ENCODE peak calls at places on chromosomes 11 and 22, in seven cellular contexts. One of them, this sample, is unnamed. For H3K36me3, the result is how much of the 10 kb centered on the place peaks cover.

GRCh38 chr11:117918366-117919255 is 10.6 kb downstream of the TMPRSS13 start:
- DNase-seq in right lobe of liver: no peak
- DNase-seq in right atrium auricular region: no peak
- DNase-seq in fibroblast of lung: no peak
- DNase-seq in ovary: peak
- DNase-seq in uterus: peak
- DNase-seq in upper lobe of right lung: no peak
- DNase-seq in this sample: no peak

GRCh38 chr22:23238707-23239106 is 58.4 kb downstream of the BCR start:
- DNase-seq in uterus: no peak
- DNase-seq in upper lobe of right lung: no peak
- DNase-seq in ovary: no peak
- DNase-seq in right lobe of liver: no peak
- DNase-seq in right atrium auricular region: no peak
- DNase-seq in fibroblast of lung: no peak
- DNase-seq in this sample: no peak

GRCh38 chr11:118239509-118239908 is 12.7 kb downstream of the MPZL3 start:
- DNase-seq in uterus: no peak
- DNase-seq in right lobe of liver: no peak
- DNase-seq in ovary: no peak
- DNase-seq in upper lobe of right lung: no peak
- DNase-seq in right atrium auricular region: no peak
- DNase-seq in fibroblast of lung: no peak
- DNase-seq in this sample: no peak

GRCh38 chr22:46574993-46575914 is 37.8 kb upstream of the CELSR1 start:
- DNase-seq in fibroblast of lung: no peak
- DNase-seq in uterus: no peak
- DNase-seq in right atrium auricular region: no peak
- DNase-seq in right lobe of liver: peak
- DNase-seq in upper lobe of right lung: peak
- DNase-seq in ovary: no peak
- DNase-seq in this sample: no peak

GRCh38 chr11:4191031-4191571 is 96.5 kb downstream of the RRM1 start:
- DNase-seq in fibroblast of lung: no peak
- DNase-seq in right lobe of liver: peak
- DNase-seq in upper lobe of right lung: no peak
- DNase-seq in right atrium auricular region: peak
- DNase-seq in uterus: no peak
- DNase-seq in ovary: no peak
- DNase-seq in this sample: no peak

GRCh38 chr11:48116843-48117242 is 99.8 kb upstream of the OR4B1 start:
- DNase-seq in upper lobe of right lung: no peak
- DNase-seq in ovary: no peak
- DNase-seq in fibroblast of lung: no peak
- DNase-seq in uterus: no peak
- DNase-seq in right lobe of liver: no peak
- DNase-seq in right atrium auricular region: no peak
- DNase-seq in this sample: no peak

GRCh38 chr11:64146036-64146943 is 19.6 kb downstream of the MACROD1 start:
- DNase-seq in right lobe of liver: peak
- DNase-seq in right atrium auricular region: no peak
- DNase-seq in uterus: no peak
- DNase-seq in ovary: no peak
- DNase-seq in upper lobe of right lung: peak
- DNase-seq in fibroblast of lung: peak
- DNase-seq in this sample: peak

GRCh38 chr11:64656797-64657196 is 65.8 kb downstream of the SLC22A12 start:
- DNase-seq in right lobe of liver: no peak
- DNase-seq in upper lobe of right lung: no peak
- DNase-seq in ovary: no peak
- DNase-seq in right atrium auricular region: no peak
- DNase-seq in fibroblast of lung: no peak
- DNase-seq in uterus: no peak
- DNase-seq in this sample: no peak

GRCh38 chr11:120807414-120808150 is 216.3 kb upstream of the TBCEL start:
- DNase-seq in right atrium auricular region: no peak
- DNase-seq in upper lobe of right lung: no peak
- DNase-seq in ovary: no peak
- DNase-seq in right lobe of liver: no peak
- DNase-seq in fibroblast of lung: peak
- DNase-seq in uterus: no peak
- DNase-seq in this sample: no peak

GRCh38 chr11:119195680-119196079 is 10.4 kb downstream of the NHERF4 start:
- DNase-seq in ovary: no peak
- DNase-seq in right atrium auricular region: no peak
- DNase-seq in uterus: no peak
- DNase-seq in upper lobe of right lung: peak
- DNase-seq in right lobe of liver: no peak
- DNase-seq in fibroblast of lung: peak
- DNase-seq in this sample: peak

GRCh38 chr11:27443746-27444465 is 28.7 kb downstream of the LGR4 start:
- DNase-seq in right atrium auricular region: no peak
- DNase-seq in upper lobe of right lung: no peak
- DNase-seq in fibroblast of lung: no peak
- DNase-seq in right lobe of liver: no peak
- DNase-seq in uterus: no peak
- DNase-seq in ovary: no peak
- DNase-seq in this sample: peak

GRCh38 chr11:119880873-119881272 is 151.9 kb upstream of the NECTIN1 start:
- DNase-seq in ovary: no peak
- DNase-seq in upper lobe of right lung: peak
- DNase-seq in uterus: no peak
- DNase-seq in right lobe of liver: no peak
- DNase-seq in fibroblast of lung: no peak
- DNase-seq in right atrium auricular region: no peak
- DNase-seq in this sample: no peak

GRCh38 chr11:119357069-119357468 is 10.6 kb upstream of the MFRP start:
- DNase-seq in upper lobe of right lung: no peak
- DNase-seq in ovary: no peak
- DNase-seq in fibroblast of lung: no peak
- DNase-seq in right atrium auricular region: no peak
- DNase-seq in right lobe of liver: peak
- DNase-seq in uterus: peak
- DNase-seq in this sample: no peak

GRCh38 chr11:93196816-93197382 is 892 bp downstream of the SLC36A4 start:
- DNase-seq in uterus: no peak
- DNase-seq in right lobe of liver: no peak
- DNase-seq in upper lobe of right lung: no peak
- DNase-seq in ovary: no peak
- DNase-seq in fibroblast of lung: no peak
- DNase-seq in right atrium auricular region: no peak
- DNase-seq in this sample: no peak

GRCh38 chr22:28917747-28918543 is 34.6 kb downstream of the ZNRF3 start:
- DNase-seq in uterus: no peak
- DNase-seq in fibroblast of lung: peak
- DNase-seq in upper lobe of right lung: peak
- DNase-seq in right lobe of liver: no peak
- DNase-seq in ovary: no peak
- DNase-seq in right atrium auricular region: no peak
- DNase-seq in this sample: peak

GRCh38 chr11:117888140-117888561 is 11.7 kb upstream of the FXYD6 start:
- DNase-seq in ovary: no peak
- DNase-seq in uterus: peak
- DNase-seq in right lobe of liver: no peak
- DNase-seq in upper lobe of right lung: no peak
- DNase-seq in fibroblast of lung: no peak
- DNase-seq in right atrium auricular region: peak
- DNase-seq in this sample: no peak

GRCh38 chr11:69648679-69649575 is 8.0 kb downstream of the CCND1 start:
- DNase-seq in fibroblast of lung: no peak
- DNase-seq in ovary: no peak
- DNase-seq in right lobe of liver: peak
- DNase-seq in right atrium auricular region: no peak
- DNase-seq in uterus: no peak
- DNase-seq in upper lobe of right lung: peak
- DNase-seq in this sample: no peak

GRCh38 chr11:130599073-130599654 is 150.7 kb downstream of the ADAMTS15 start:
- DNase-seq in ovary: peak
- DNase-seq in right lobe of liver: no peak
- DNase-seq in uterus: peak
- DNase-seq in right atrium auricular region: peak
- DNase-seq in upper lobe of right lung: peak
- DNase-seq in fibroblast of lung: peak
- DNase-seq in this sample: no peak

GRCh38 chr11:27158763-27159679 is 118.4 kb downstream of the BBOX1 start:
- DNase-seq in uterus: peak
- DNase-seq in fibroblast of lung: peak
- DNase-seq in right lobe of liver: no peak
- DNase-seq in upper lobe of right lung: no peak
- DNase-seq in ovary: peak
- DNase-seq in right atrium auricular region: no peak
- DNase-seq in this sample: peak

GRCh38 chr11:2467695-2468055 is 22.9 kb downstream of the KCNQ1 start:
- DNase-seq in right atrium auricular region: peak
- DNase-seq in fibroblast of lung: no peak
- DNase-seq in uterus: no peak
- DNase-seq in right lobe of liver: no peak
- DNase-seq in upper lobe of right lung: peak
- DNase-seq in ovary: no peak
- DNase-seq in this sample: no peak

GRCh38 chr11:114678125-114679036 is at the start of gene NXPE2:
- DNase-seq in ovary: no peak
- DNase-seq in right atrium auricular region: no peak
- DNase-seq in upper lobe of right lung: no peak
- DNase-seq in fibroblast of lung: no peak
- DNase-seq in uterus: no peak
- DNase-seq in right lobe of liver: no peak
- DNase-seq in this sample: no peak

DNA sequence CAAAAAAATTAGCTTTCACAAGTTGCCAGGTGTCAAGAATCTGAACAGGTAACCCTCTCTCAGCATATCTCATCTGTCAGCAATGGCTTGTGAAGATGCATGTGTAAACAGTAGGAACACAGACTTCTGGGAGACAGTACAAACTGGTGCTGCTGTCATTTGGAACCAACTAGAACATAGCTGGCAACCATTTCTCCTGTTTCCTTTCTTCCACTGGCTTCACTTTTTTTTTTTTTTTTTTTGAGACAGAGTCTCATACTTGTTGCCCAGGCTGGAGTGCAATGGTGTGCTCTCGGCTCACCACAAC is 2.1 kb upstream of the PIK3C2A start:
- DNase-seq in upper lobe of right lung: no peak
- DNase-seq in ovary: no peak
- DNase-seq in fibroblast of lung: no peak
- DNase-seq in right lobe of liver: no peak
- DNase-seq in uterus: no peak
- DNase-seq in right atrium auricular region: no peak
- DNase-seq in this sample: no peak
- H3K4me3 ChIP-seq in upper lobe of right lung: peak
- H3K4me3 ChIP-seq in ovary: no peak
- H3K4me3 ChIP-seq in fibroblast of lung: no peak
- H3K4me3 ChIP-seq in right lobe of liver: no peak
- H3K4me3 ChIP-seq in uterus: no peak
- H3K4me3 ChIP-seq in right atrium auricular region: no peak
- H3K4me3 ChIP-seq in this sample: no peak

GRCh38 chr22:37852418-37852817 is 3.2 kb downstream of the EIF3L start:
- DNase-seq in upper lobe of right lung: no peak
- DNase-seq in fibroblast of lung: no peak
- DNase-seq in ovary: no peak
- DNase-seq in right lobe of liver: no peak
- DNase-seq in uterus: no peak
- DNase-seq in right atrium auricular region: no peak
- DNase-seq in this sample: no peak

GRCh38 chr22:37854946-37855345 is 5.7 kb downstream of the EIF3L start:
- DNase-seq in fibroblast of lung: no peak
- DNase-seq in uterus: no peak
- DNase-seq in right atrium auricular region: no peak
- DNase-seq in ovary: no peak
- DNase-seq in right lobe of liver: no peak
- DNase-seq in upper lobe of right lung: no peak
- DNase-seq in this sample: no peak

GRCh38 chr22:37860796-37861421 is 11.7 kb downstream of the EIF3L start:
- DNase-seq in fibroblast of lung: no peak
- DNase-seq in ovary: no peak
- DNase-seq in uterus: no peak
- DNase-seq in right lobe of liver: no peak
- DNase-seq in right atrium auricular region: no peak
- DNase-seq in upper lobe of right lung: no peak
- DNase-seq in this sample: no peak

GRCh38 chr22:37850801-37851200 is 1.6 kb downstream of the EIF3L start:
- DNase-seq in upper lobe of right lung: no peak
- DNase-seq in fibroblast of lung: no peak
- DNase-seq in uterus: no peak
- DNase-seq in right lobe of liver: no peak
- DNase-seq in ovary: no peak
- DNase-seq in right atrium auricular region: no peak
- DNase-seq in this sample: no peak

GRCh38 chr22:37855462-37855861 is 6.2 kb downstream of the EIF3L start:
- DNase-seq in right atrium auricular region: no peak
- DNase-seq in ovary: no peak
- DNase-seq in right lobe of liver: no peak
- DNase-seq in upper lobe of right lung: no peak
- DNase-seq in uterus: no peak
- DNase-seq in fibroblast of lung: no peak
- DNase-seq in this sample: no peak
- H3K36me3 ChIP-seq in right atrium auricular region: half or more
- H3K36me3 ChIP-seq in ovary: under half
- H3K36me3 ChIP-seq in right lobe of liver: half or more
- H3K36me3 ChIP-seq in upper lobe of right lung: half or more
- H3K36me3 ChIP-seq in uterus: under half
- H3K36me3 ChIP-seq in fibroblast of lung: under half
- H3K36me3 ChIP-seq in this sample: half or more

DNA sequence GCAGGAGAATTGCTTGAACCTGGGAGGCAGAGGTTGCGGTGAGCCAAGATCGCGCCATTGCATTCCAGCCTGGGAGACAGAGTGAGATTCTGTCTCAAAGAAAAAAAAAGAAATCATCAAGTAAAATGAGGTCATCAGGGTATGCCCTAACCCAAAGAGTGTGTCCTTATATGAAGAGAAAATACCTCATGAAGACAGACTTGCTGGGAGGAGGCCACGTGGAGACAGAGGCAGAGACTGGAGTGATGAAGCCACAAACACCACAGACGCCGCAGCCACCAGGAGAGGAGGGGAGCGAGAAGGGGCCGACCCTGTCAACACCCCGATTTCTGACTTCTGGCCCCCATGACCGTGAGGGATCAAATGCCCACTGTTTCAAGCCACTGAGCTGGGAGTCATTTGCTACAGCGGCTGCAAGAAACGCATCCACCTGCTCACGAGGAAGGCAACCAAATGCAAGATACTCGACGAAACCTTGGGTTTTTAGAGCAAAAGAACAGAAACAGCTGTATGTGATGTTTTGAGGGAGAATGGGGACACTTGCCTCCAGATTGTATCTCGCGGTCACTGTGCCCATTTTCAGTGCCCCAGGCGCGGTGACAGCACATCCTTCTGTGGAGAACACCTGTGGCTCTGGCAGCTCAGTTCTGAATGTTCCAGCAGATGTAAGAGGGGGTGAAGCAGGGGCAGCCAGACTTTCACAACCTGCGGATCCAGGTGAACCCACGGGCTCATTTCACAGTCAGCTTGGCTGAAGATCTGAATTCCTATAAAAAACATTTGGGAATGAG is 1317.2 kb downstream of the TBC1D22A start:
- DNase-seq in ovary: no peak
- DNase-seq in fibroblast of lung: no peak
- DNase-seq in upper lobe of right lung: peak
- DNase-seq in uterus: no peak
- DNase-seq in right lobe of liver: no peak
- DNase-seq in right atrium auricular region: no peak
- DNase-seq in this sample: no peak
- H3K27ac ChIP-seq in ovary: no peak
- H3K27ac ChIP-seq in fibroblast of lung: no peak
- H3K27ac ChIP-seq in upper lobe of right lung: no peak
- H3K27ac ChIP-seq in uterus: no peak
- H3K27ac ChIP-seq in right lobe of liver: no peak
- H3K27ac ChIP-seq in right atrium auricular region: no peak
- H3K27ac ChIP-seq in this sample: no peak

GRCh38 chr11:61793829-61794204 is 1.1 kb downstream of the FEN1 start:
- DNase-seq in right atrium auricular region: no peak
- DNase-seq in uterus: no peak
- DNase-seq in upper lobe of right lung: peak
- DNase-seq in right lobe of liver: no peak
- DNase-seq in ovary: no peak
- DNase-seq in fibroblast of lung: no peak
- DNase-seq in this sample: no peak
- H3K4me3 ChIP-seq in right atrium auricular region: no peak
- H3K4me3 ChIP-seq in uterus: no peak
- H3K4me3 ChIP-seq in upper lobe of right lung: no peak
- H3K4me3 ChIP-seq in right lobe of liver: no peak
- H3K4me3 ChIP-seq in ovary: no peak
- H3K4me3 ChIP-seq in fibroblast of lung: peak
- H3K4me3 ChIP-seq in this sample: peak